ENCODE peak calls at places on chromosomes 3 and 15, in six cellular contexts. One of them, this sample, is unnamed.
A peak's percentile ranks its signal among the peaks of the same experiment; 100 is the strongest.

GRCh38 chr3:109265300-109265699 is 51.0 kb downstream of the DPPA2 start:
- DNase-seq in NCI-H748 treated with DMSO at 0.1 percent for 48 hours: no peak
- DNase-seq in iPS DF 6.9: no peak
- DNase-seq in ovary: no peak
- DNase-seq in trophoblast cell: no peak
- DNase-seq in SHP77: no peak
- DNase-seq in this sample: no peak

GRCh38 chr3:60893946-60894345 is 357.3 kb downstream of the FHIT start:
- DNase-seq in iPS DF 6.9: no peak
- DNase-seq in trophoblast cell: no peak
- DNase-seq in NCI-H748 treated with DMSO at 0.1 percent for 48 hours: no peak
- DNase-seq in SHP77: no peak
- DNase-seq in ovary: no peak
- DNase-seq in this sample: no peak

GRCh38 chr15:66057089-66057488 is 187.8 kb downstream of the RAB11A start:
- DNase-seq in iPS DF 6.9: no peak
- DNase-seq in SHP77: no peak
- DNase-seq in NCI-H748 treated with DMSO at 0.1 percent for 48 hours: no peak
- DNase-seq in ovary: no peak
- DNase-seq in trophoblast cell: no peak
- DNase-seq in this sample: no peak

GRCh38 chr15:98452238-98452637 is 196.1 kb upstream of the IGF1R start:
- DNase-seq in NCI-H748 treated with DMSO at 0.1 percent for 48 hours: no peak
- DNase-seq in trophoblast cell: no peak
- DNase-seq in iPS DF 6.9: no peak
- DNase-seq in SHP77: no peak
- DNase-seq in ovary: no peak
- DNase-seq in this sample: no peak

GRCh38 chr3:15011174-15011573 is 53.9 kb downstream of the MRPS25 start:
- DNase-seq in iPS DF 6.9: no peak
- DNase-seq in trophoblast cell: peak; percentile 94
- DNase-seq in NCI-H748 treated with DMSO at 0.1 percent for 48 hours: no peak
- DNase-seq in ovary: no peak
- DNase-seq in SHP77: no peak
- DNase-seq in this sample: no peak

GRCh38 chr3:32835943-32836342 is 18.1 kb downstream of the TRIM71 start:
- DNase-seq in ovary: no peak
- DNase-seq in SHP77: no peak
- DNase-seq in iPS DF 6.9: no peak
- DNase-seq in trophoblast cell: no peak
- DNase-seq in NCI-H748 treated with DMSO at 0.1 percent for 48 hours: no peak
- DNase-seq in this sample: no peak

GRCh38 chr3:79005084-79005483 is 762.7 kb downstream of the ROBO1 start:
- DNase-seq in trophoblast cell: peak; percentile 32
- DNase-seq in NCI-H748 treated with DMSO at 0.1 percent for 48 hours: no peak
- DNase-seq in SHP77: no peak
- DNase-seq in ovary: no peak
- DNase-seq in iPS DF 6.9: no peak
- DNase-seq in this sample: no peak

GRCh38 chr3:41088882-41089281 is 110.4 kb upstream of the CTNNB1 start:
- DNase-seq in iPS DF 6.9: no peak
- DNase-seq in NCI-H748 treated with DMSO at 0.1 percent for 48 hours: no peak
- DNase-seq in SHP77: no peak
- DNase-seq in ovary: no peak
- DNase-seq in trophoblast cell: no peak
- DNase-seq in this sample: no peak

GRCh38 chr15:48759921-48760320 is 50.9 kb downstream of the CEP152 start:
- DNase-seq in iPS DF 6.9: peak; percentile 5
- DNase-seq in trophoblast cell: peak; percentile 72
- DNase-seq in SHP77: no peak
- DNase-seq in NCI-H748 treated with DMSO at 0.1 percent for 48 hours: no peak
- DNase-seq in ovary: no peak
- DNase-seq in this sample: no peak

This sample was measured in Right ventricle myocardium superior.